ENCODE peak calls at places on chromosomes 12 and 14, in eight cellular contexts. B, U, W, E, T, V, J and Y are unnamed samples.

GRCh38 chr12:51382173-51382572 is 9.0 kb downstream of the GALNT6 start:
- DNase-seq in U (no peak), B (no peak), V (no peak), T (no peak), J (no peak), E (no peak), W (no peak), Y (no peak)

GRCh38 chr12:120790114-120790513 is 64.5 kb downstream of the ACADS start:
- DNase-seq in V (no peak), U (no peak), J (no peak), T (no peak), B (no peak), W (no peak), E (no peak), Y (no peak)

GRCh38 chr14:35336171-35337073 is 44.2 kb downstream of the PSMA6 start:
- DNase-seq in J (peak; percentile 99), E (peak; percentile 39), W (peak; percentile 99), B (peak; percentile 93), U (peak; percentile 53), V (no peak), T (peak; percentile 100), Y (no peak)

GRCh38 chr14:100104523-100105300 is 39.5 kb downstream of the EVL start:
- DNase-seq in U (peak; percentile 77), V (no peak), W (no peak), B (no peak), T (no peak), E (no peak), J (peak; percentile 27), Y (no peak)

GRCh38 chr12:106031736-106032135 is 107.0 kb downstream of the NUAK1 start:
- DNase-seq in V (no peak), J (no peak), E (no peak), B (no peak), U (no peak), T (no peak), W (no peak), Y (no peak)

GRCh38 chr12:69569236-69569635 is 16.0 kb upstream of the CCT2 start:
- DNase-seq in U (peak; percentile 78), J (no peak), E (peak; percentile 55), W (no peak), T (no peak), V (no peak), B (no peak), Y (no peak)

GRCh38 chr14:61466249-61466904 is 145.0 kb downstream of the PRKCH start:
- DNase-seq in T (peak; percentile 99), W (peak; percentile 84), B (no peak), U (peak; percentile 91), V (no peak), J (peak; percentile 100), E (peak; percentile 96), Y (no peak)

GRCh38 chr12:56593909-56594621 is 36.1 kb downstream of the BAZ2A start:
- DNase-seq in J (peak; percentile 87), W (peak; percentile 42), E (peak; percentile 80), V (no peak), U (peak; percentile 78), B (peak; percentile 54), T (peak; percentile 86), Y (peak; percentile 73)

GRCh38 chr14:103378042-103378854 is 7.0 kb upstream of the MARK3 start:
- DNase-seq in T (no peak), J (peak; percentile 68), V (no peak), U (no peak), W (no peak), B (no peak), E (no peak), Y (no peak)

GRCh38 chr12:40697566-40698257 is 5.5 kb downstream of the CNTN1 start:
- DNase-seq in T (no peak), V (no peak), U (peak; percentile 42), B (no peak), W (no peak), E (no peak), J (no peak), Y (no peak)

GRCh38 chr14:25011095-25011494 is 38.9 kb downstream of the STXBP6 start:
- DNase-seq in T (no peak), W (no peak), B (no peak), U (no peak), E (no peak), V (no peak), J (no peak), Y (no peak)

GRCh38 chr14:55073856-55074255 is 22.4 kb downstream of the MAPK1IP1L start:
- DNase-seq in U (peak; percentile 42), J (peak; percentile 72), V (no peak), T (peak; percentile 79), B (no peak), E (peak; percentile 75), W (no peak), Y (no peak)

GRCh38 chr12:96776908-96777307 is 130.1 kb upstream of the NEDD1 start:
- DNase-seq in U (no peak), T (no peak), E (no peak), J (no peak), W (no peak), V (no peak), B (no peak), Y (no peak)

GRCh38 chr12:96774501-96775256 is 132.4 kb upstream of the NEDD1 start:
- DNase-seq in E (peak; percentile 8), T (no peak), W (no peak), B (no peak), J (no peak), V (no peak), U (peak; percentile 93), Y (no peak)

DNA sequence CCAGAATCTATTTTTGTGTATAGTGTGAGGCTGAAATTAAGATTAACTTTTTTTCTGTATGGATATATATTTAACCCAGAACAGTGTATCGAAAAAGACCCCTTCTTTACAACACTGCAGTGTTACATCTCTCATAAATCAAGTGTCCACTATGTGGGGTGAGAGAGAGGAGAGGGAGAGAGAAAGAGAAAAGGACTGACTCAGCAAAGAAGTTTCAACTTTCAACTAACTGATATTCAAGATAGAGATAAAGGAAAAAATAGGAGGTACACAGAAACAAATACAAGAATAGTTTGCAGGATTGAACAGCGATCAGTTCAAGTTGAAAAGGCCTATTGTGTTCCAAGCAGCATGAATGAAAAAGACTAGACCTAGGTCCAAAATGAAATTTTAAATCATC is 126.7 kb upstream of the NEDD1 start:
- DNase-seq in U (no peak), E (no peak), V (no peak), W (no peak), T (no peak), B (no peak), J (no peak), Y (no peak)
- TF ChIP-seq CTCF in U (peak; percentile 15), E (no peak), V (no peak), W (no peak), T (no peak), B (no peak), J (no peak), Y (no peak)

DNA sequence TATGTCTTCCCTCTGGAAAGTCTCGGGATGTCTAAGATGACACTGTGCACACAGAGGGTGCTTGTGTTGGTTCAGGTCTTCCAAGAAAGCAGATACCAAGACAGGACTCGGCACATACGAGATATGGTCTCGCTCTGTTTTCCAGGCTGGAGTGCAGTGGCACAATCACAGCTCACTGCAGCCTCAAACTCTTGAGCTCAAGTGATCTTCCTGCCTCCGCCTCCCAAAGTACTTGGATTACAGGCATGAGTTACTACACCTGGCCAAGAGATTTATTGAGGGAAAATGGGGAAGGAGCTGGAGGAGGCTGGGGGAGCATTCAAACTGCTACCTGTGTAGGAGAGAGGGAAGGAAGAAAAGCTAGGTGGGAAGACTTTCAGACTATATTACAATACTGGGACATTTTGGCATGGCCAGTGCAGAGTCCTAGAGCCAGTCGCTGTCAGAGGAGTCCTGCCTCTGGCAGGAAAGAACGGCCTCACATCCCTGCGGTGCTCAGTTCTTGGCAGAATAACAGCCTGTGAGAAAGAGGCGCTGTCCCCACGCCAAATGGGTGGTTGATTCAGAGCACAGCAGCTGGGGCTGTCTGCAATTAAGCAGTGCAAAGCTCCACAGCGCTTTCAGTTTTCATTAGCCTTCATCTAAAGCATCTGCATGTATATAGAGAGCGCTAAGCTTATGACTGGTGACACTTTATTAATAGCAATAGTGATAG is 18.3 kb downstream of the SLC17A8 start:
- DNase-seq in T (peak; percentile 76), B (peak; percentile 52), U (no peak), V (no peak), E (peak; percentile 76), W (peak; percentile 80), J (peak; percentile 53), Y (peak; percentile 24)
- TF ChIP-seq CTCF in T (no peak), B (no peak), U (no peak), V (no peak), E (no peak), W (no peak), J (no peak), Y (no peak)

DNA sequence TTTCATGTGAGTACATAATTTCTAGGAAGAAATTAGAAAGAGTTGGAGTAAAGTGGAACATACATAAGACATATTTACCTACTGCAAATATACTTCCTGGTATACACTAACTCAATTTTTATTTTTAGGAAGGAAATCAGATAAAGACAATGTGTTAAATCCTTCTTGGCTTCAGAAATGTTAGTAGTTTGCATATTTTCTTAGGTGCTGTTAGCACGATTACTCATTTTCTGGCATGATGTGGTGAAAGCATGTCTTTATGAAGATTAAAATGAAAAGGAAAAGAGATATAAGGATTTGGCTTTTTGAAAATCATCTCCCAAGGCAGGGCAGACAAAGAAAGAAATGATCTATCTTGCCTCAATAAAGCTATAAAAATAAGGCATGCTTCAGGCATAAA is 287.6 kb upstream of the E2F7 start:
- DNase-seq in E (peak; percentile 34), V (no peak), T (peak; percentile 21), J (no peak), W (no peak), U (no peak), B (no peak), Y (no peak)
- TF ChIP-seq CTCF in E (no peak), V (no peak), T (no peak), J (no peak), W (no peak), U (no peak), B (no peak), Y (no peak)

GRCh38 chr12:12403264-12404248 is 46.7 kb downstream of the BORCS5 start:
- DNase-seq in E (no peak), W (no peak), U (no peak), B (peak; percentile 49), T (peak; percentile 25), J (peak; percentile 25), V (no peak), Y (no peak)

GRCh38 chr12:12406762-12407161 is 49.9 kb downstream of the BORCS5 start:
- DNase-seq in W (no peak), E (no peak), V (no peak), T (no peak), U (no peak), B (no peak), J (no peak), Y (no peak)

GRCh38 chr12:12405882-12406281 is 49.0 kb downstream of the BORCS5 start:
- DNase-seq in J (no peak), U (peak; percentile 49), E (no peak), W (no peak), T (no peak), B (peak; percentile 78), V (no peak), Y (no peak)

GRCh38 chr12:12400793-12401192 is 43.9 kb downstream of the BORCS5 start:
- DNase-seq in U (no peak), J (no peak), B (no peak), V (no peak), W (no peak), T (no peak), E (no peak), Y (no peak)

DNA sequence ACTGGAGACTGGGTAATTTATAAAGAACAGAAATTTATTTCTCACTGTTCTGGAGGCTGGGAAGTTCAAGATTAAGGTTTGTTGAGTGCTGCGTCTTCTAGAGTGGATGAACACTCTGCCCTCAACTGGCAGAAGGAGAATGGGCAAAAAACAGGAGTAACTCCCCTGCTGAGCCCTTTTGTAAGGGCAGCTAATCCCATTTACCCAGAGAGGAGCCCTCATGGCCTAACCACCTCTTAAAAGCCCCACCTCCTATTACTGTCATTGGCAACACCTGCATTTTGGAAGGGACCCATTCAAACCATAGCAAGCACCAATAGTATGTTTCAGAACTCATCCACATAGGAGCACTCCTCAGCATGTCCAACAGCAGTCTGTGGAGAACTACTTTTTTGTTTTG is 47.4 kb downstream of the BORCS5 start:
- DNase-seq in T (no peak), E (no peak), B (no peak), U (no peak), W (no peak), V (no peak), J (no peak), Y (no peak)
- TF ChIP-seq CTCF in T (no peak), E (no peak), B (no peak), U (no peak), W (no peak), V (no peak), J (no peak), Y (no peak)